ENCODE peak calls at places on chromosomes 13 and 19, in nine cellular contexts. C is activated CD4-positive, alpha-beta T cell treated with anti-CD3 and anti-CD28 coated beads for 24 hours; A is nucleus accumbens; W is HCT116; T is activated CD8-positive, alpha-beta memory T cell treated with anti-CD3 and anti-CD28 coated beads for 1 hour; H is CD8-positive, alpha-beta memory T cell; K is bronchial epithelial cell; Q is neural crest cell; P is PC-9. E is an unnamed sample.

GRCh38 chr19:45472557-45473365 is 5.0 kb downstream of the FOSB start:
- DNase-seq in C (no peak), A (no peak), W (no peak), T (no peak), H (peak; percentile 77), K (no peak), Q (no peak), P (no peak), E (no peak)

GRCh38 chr19:17286742-17287141 is 5.0 kb downstream of the ANKLE1 start:
- DNase-seq in C (no peak), A (no peak), W (no peak), T (no peak), H (no peak), K (no peak), Q (no peak), P (peak; percentile 30), E (no peak)

GRCh38 chr13:71831716-71832115 is 35.3 kb downstream of the DACH1 start:
- DNase-seq in C (no peak), A (no peak), W (no peak), T (no peak), H (no peak), K (no peak), Q (no peak), P (no peak), E (no peak)

GRCh38 chr13:100274942-100275506 is 186.1 kb downstream of the PCCA start:
- DNase-seq in C (no peak), A (no peak), W (no peak), T (no peak), H (no peak), K (no peak), Q (no peak), P (no peak), E (no peak)

GRCh38 chr13:100458673-100459072 is 129.9 kb downstream of the GGACT start:
- DNase-seq in C (no peak), A (no peak), W (no peak), T (no peak), H (no peak), K (no peak), Q (no peak), P (no peak), E (no peak)

GRCh38 chr19:13850910-13851753 is 25.8 kb upstream of the NANOS3 start:
- DNase-seq in C (no peak), A (peak; percentile 45), W (peak; percentile 89), T (no peak), H (peak; percentile 90), K (peak; percentile 85), Q (no peak), P (peak; percentile 96), E (peak; percentile 85)

GRCh38 chr19:29741776-29742175 is 26.7 kb upstream of the C19orf12 start:
- DNase-seq in C (no peak), A (no peak), W (no peak), T (no peak), H (no peak), K (no peak), Q (no peak), P (no peak), E (no peak)

GRCh38 chr13:110323172-110323851 is 16.2 kb downstream of the COL4A2 start:
- DNase-seq in C (no peak), A (no peak), W (no peak), T (no peak), H (no peak), K (no peak), Q (no peak), P (no peak), E (no peak)

GRCh38 chr19:571127-571974 is 1.0 kb upstream of the BSG start:
- DNase-seq in C (no peak), A (no peak), W (no peak), T (no peak), H (peak; percentile 71), K (peak; percentile 35), Q (peak; percentile 52), P (peak; percentile 71), E (peak; percentile 60)

GRCh38 chr13:30329009-30329585 is 21.7 kb upstream of the KATNAL1 start:
- DNase-seq in C (no peak), A (no peak), W (no peak), T (no peak), H (no peak), K (peak; percentile 31), Q (no peak), P (no peak), E (no peak)

GRCh38 chr13:111640476-111640875 is 320.0 kb downstream of the TEX29 start:
- DNase-seq in C (no peak), A (no peak), W (no peak), T (no peak), H (no peak), K (no peak), Q (no peak), P (no peak), E (no peak)

GRCh38 chr13:22114630-22115311 is 443.9 kb downstream of the FGF9 start:
- DNase-seq in C (no peak), A (no peak), W (no peak), T (peak; percentile 19), H (peak; percentile 72), K (no peak), Q (no peak), P (no peak), E (no peak)